ENCODE peak calls at places on chromosomes 16 and 17, in ten cellular contexts. T is CD4-positive, alpha-beta T cell; X is nucleus accumbens; E is H1; N is caudate nucleus; U is CD4-positive, CD25-positive, alpha-beta regulatory T cell; F is body of pancreas; P is H54; V is transverse colon; S is NCI-H345. C is an unnamed sample.
A peak's percentile ranks its signal among the peaks of the same experiment; 100 is the strongest.

GRCh38 chr17:2595200-2595599 is 1.7 kb downstream of the PAFAH1B1 start:
- DNase-seq in X (no peak), P (no peak), U (no peak), T (no peak), V (no peak), N (no peak), F (no peak), S (no peak), E (no peak), C (no peak)

GRCh38 chr17:30372755-30373154 is 6.0 kb upstream of the CPD start:
- DNase-seq in F (no peak), X (no peak), N (no peak), U (no peak), T (no peak), V (no peak), S (no peak), P (peak; percentile 49), E (no peak), C (no peak)

GRCh38 chr16:1777375-1778199 is 4.7 kb upstream of the MRPS34 start:
- DNase-seq in X (no peak), T (no peak), U (no peak), N (no peak), V (no peak), F (no peak), E (no peak), S (no peak), P (no peak), C (no peak)

GRCh38 chr16:75433732-75434413 is 570 bp upstream of the CFDP1 start:
- DNase-seq in E (peak; percentile 71), F (peak; percentile 77), X (peak; percentile 63), T (no peak), V (peak; percentile 74), N (peak; percentile 42), S (peak; percentile 77), P (peak; percentile 45), U (peak; percentile 72), C (peak; percentile 71)

GRCh38 chr17:73271078-73271477 is 9.4 kb upstream of the CPSF4L start:
- DNase-seq in T (no peak), F (no peak), E (no peak), P (no peak), N (no peak), S (peak; percentile 63), V (peak; percentile 50), X (no peak), U (no peak), C (no peak)

GRCh38 chr17:37662358-37662757 is 19.1 kb upstream of the DDX52 start:
- DNase-seq in U (no peak), F (no peak), E (no peak), X (no peak), S (no peak), N (no peak), P (no peak), T (no peak), V (no peak), C (no peak)

GRCh38 chr16:25838724-25839186 is 147.0 kb downstream of the HS3ST4 start:
- DNase-seq in P (peak; percentile 3), N (no peak), X (no peak), S (peak; percentile 40), F (peak; percentile 27), T (no peak), E (peak; percentile 55), V (peak; percentile 7), U (no peak), C (no peak)

GRCh38 chr17:12089809-12090384 is 69.2 kb downstream of the MAP2K4 start:
- DNase-seq in N (no peak), F (no peak), P (peak; percentile 4), T (no peak), E (no peak), V (no peak), U (no peak), S (peak; percentile 0), X (no peak), C (no peak)

GRCh38 chr17:4895676-4896331 is 3.5 kb upstream of the C17orf107 start:
- DNase-seq in F (no peak), E (peak; percentile 75), T (no peak), U (no peak), V (no peak), S (no peak), N (no peak), P (no peak), X (no peak), C (no peak)

GRCh38 chr17:66593116-66593515 is 241.8 kb upstream of the CACNG5 start:
- DNase-seq in S (no peak), T (no peak), U (no peak), F (no peak), P (no peak), X (no peak), E (no peak), N (no peak), V (no peak), C (no peak)

GRCh38 chr16:4855371-4855770 is 8.1 kb downstream of the UBN1 start:
- DNase-seq in S (no peak), T (no peak), U (no peak), E (no peak), P (no peak), F (no peak), X (no peak), V (no peak), N (no peak), C (no peak)

GRCh38 chr17:59154335-59154720 is 658 bp downstream of the SKA2 start:
- DNase-seq in N (no peak), E (peak; percentile 70), F (peak; percentile 44), T (peak; percentile 6), P (no peak), V (peak; percentile 46), U (peak; percentile 19), S (peak; percentile 66), X (no peak), C (peak; percentile 37)

GRCh38 chr16:50280932-50281331 is 14.6 kb downstream of the ADCY7 start:
- DNase-seq in U (no peak), P (no peak), S (no peak), E (no peak), T (no peak), F (no peak), V (no peak), N (no peak), X (no peak), C (no peak)

GRCh38 chr17:72588561-72588960 is 467.7 kb downstream of the SOX9 start:
- DNase-seq in S (no peak), V (no peak), E (no peak), P (no peak), X (no peak), T (no peak), N (no peak), U (no peak), F (no peak), C (no peak)

GRCh38 chr17:78042542-78042941 is 84.0 kb downstream of the TNRC6C start:
- DNase-seq in P (no peak), V (no peak), F (no peak), S (no peak), T (no peak), X (no peak), N (no peak), U (no peak), E (no peak), C (no peak)

GRCh38 chr17:76444518-76445311 is 8.2 kb downstream of the UBE2O start:
- DNase-seq in P (no peak), E (no peak), T (no peak), S (no peak), V (no peak), U (no peak), X (no peak), N (no peak), F (no peak), C (no peak)

GRCh38 chr16:85403693-85404092 is 209.4 kb upstream of the GSE1 start:
- DNase-seq in E (peak; percentile 43), P (no peak), U (no peak), X (no peak), S (no peak), V (no peak), N (no peak), F (no peak), T (no peak), C (no peak)

GRCh38 chr17:73384926-73385325 is 73.1 kb upstream of the CDC42EP4 start:
- DNase-seq in E (no peak), S (no peak), X (no peak), F (no peak), P (no peak), V (no peak), U (no peak), N (no peak), T (no peak), C (no peak)